ENCODE peak calls at places on chromosomes 11 and 22, in four cellular contexts. W is A549, Y is H1, C is tibial nerve. V is an unnamed sample.

GRCh38 chr11:7638710-7639642 is 34.3 kb downstream of the CYB5R2 start:
- DNase-seq in W (no peak), Y (no peak), C (peak; percentile 50), V (no peak)

GRCh38 chr11:35618497-35619029 is 303 bp downstream of the FJX1 start:
- DNase-seq in W (peak; percentile 50), Y (no peak), C (no peak), V (no peak)

GRCh38 chr11:32435947-32436750 is 810 bp upstream of the WT1 start:
- DNase-seq in W (no peak), Y (no peak), C (no peak), V (no peak)

GRCh38 chr11:133078591-133079179 is 453.6 kb downstream of the OPCML start:
- DNase-seq in W (peak; percentile 10), Y (no peak), C (peak; percentile 51), V (no peak)

GRCh38 chr11:75625970-75626691 is 42.7 kb downstream of the MAP6 start:
- DNase-seq in W (peak; percentile 43), Y (no peak), C (no peak), V (peak; percentile 80)

GRCh38 chr11:33515347-33515746 is 185.3 kb downstream of the C11orf91 start:
- DNase-seq in W (no peak), Y (no peak), C (no peak), V (no peak)

GRCh38 chr11:102120437-102120935 is 10.2 kb downstream of the YAP1 start:
- DNase-seq in W (peak; percentile 24), Y (no peak), C (no peak), V (no peak)

GRCh38 chr11:107496011-107496410 is 38.4 kb upstream of the CWF19L2 start:
- DNase-seq in W (no peak), Y (no peak), C (no peak), V (no peak)

GRCh38 chr22:39129081-39129480 is 23.4 kb downstream of the CBX7 start:
- DNase-seq in W (no peak), Y (no peak), C (no peak), V (no peak)

GRCh38 chr11:64903291-64903833 is 13.6 kb downstream of the ATG2A start:
- DNase-seq in W (no peak), Y (no peak), C (no peak), V (no peak)

GRCh38 chr11:94747136-94748110 is 20.7 kb upstream of the AMOTL1 start:
- DNase-seq in W (peak; percentile 49), Y (no peak), C (no peak), V (no peak)

GRCh38 chr11:7858001-7858400 is 61.3 kb upstream of the OR5P2 start:
- DNase-seq in W (no peak), Y (no peak), C (no peak), V (no peak)

GRCh38 chr11:128565881-128566280 is 21.5 kb downstream of the ETS1 start:
- DNase-seq in W (no peak), Y (no peak), C (no peak), V (no peak)

GRCh38 chr11:112396092-112396491 is 135.4 kb upstream of the PLET1 start:
- DNase-seq in W (no peak), Y (no peak), C (no peak), V (no peak)

GRCh38 chr22:19291580-19292261 is at the start of gene CLTCL1:
- DNase-seq in W (peak; percentile 59), Y (peak; percentile 13), C (peak; percentile 51), V (peak; percentile 89)

GRCh38 chr22:26648011-26648497 is 9.3 kb upstream of the MIAT start:
- DNase-seq in W (no peak), Y (peak; percentile 88), C (no peak), V (no peak)

GRCh38 chr11:62108017-62108750 is 15.6 kb upstream of the INCENP start:
- DNase-seq in W (peak; percentile 49), Y (peak; percentile 19), C (peak; percentile 43), V (peak; percentile 35)

GRCh38 chr11:108713076-108713790 is 48.4 kb downstream of the DDX10 start:
- DNase-seq in W (no peak), Y (no peak), C (no peak), V (no peak)

GRCh38 chr22:37552560-37553163 is 7.6 kb upstream of the CDC42EP1 start:
- DNase-seq in W (no peak), Y (no peak), C (no peak), V (no peak)

GRCh38 chr22:27213291-27213690 is 555.9 kb downstream of the MIAT start:
- DNase-seq in W (no peak), Y (no peak), C (no peak), V (no peak)

GRCh38 chr11:6397636-6398035 is 7.4 kb downstream of the SMPD1 start:
- DNase-seq in W (no peak), Y (no peak), C (no peak), V (peak; percentile 28)

GRCh38 chr22:38103641-38104040 is 6.8 kb downstream of the BAIAP2L2 start:
- DNase-seq in W (no peak), Y (no peak), C (no peak), V (no peak)

GRCh38 chr11:14259186-14259784 is 99.7 kb downstream of the RRAS2 start:
- DNase-seq in W (no peak), Y (no peak), C (no peak), V (peak; percentile 80)

GRCh38 chr11:59197990-59198389 is 14.7 kb downstream of the MPEG1 start:
- DNase-seq in W (no peak), Y (no peak), C (peak; percentile 58), V (peak; percentile 87)

GRCh38 chr22:27598792-27599191 is 202.8 kb downstream of the MN1 start:
- DNase-seq in W (no peak), Y (no peak), C (no peak), V (no peak)

GRCh38 chr22:32803020-32803758 is 1.7 kb downstream of the TIMP3 start:
- DNase-seq in W (no peak), Y (no peak), C (no peak), V (no peak)

GRCh38 chr11:68461284-68461861 is 821 bp downstream of the PPP6R3 start:
- DNase-seq in W (peak; percentile 43), Y (no peak), C (no peak), V (no peak)

GRCh38 chr11:74037309-74037708 is 28.4 kb upstream of the UCP3 start:
- DNase-seq in W (no peak), Y (no peak), C (no peak), V (no peak)

GRCh38 chr22:42976131-42976530 is 38.8 kb downstream of the PACSIN2 start:
- DNase-seq in W (no peak), Y (no peak), C (no peak), V (no peak)

GRCh38 chr11:35030716-35031213 is 108.2 kb upstream of the CD44 start:
- DNase-seq in W (peak; percentile 77), Y (no peak), C (peak; percentile 45), V (peak; percentile 73)

GRCh38 chr22:42937164-42937854 is 77.6 kb downstream of the PACSIN2 start:
- DNase-seq in W (peak; percentile 57), Y (no peak), C (no peak), V (no peak)

GRCh38 chr11:8793114-8793777 is 110.7 kb downstream of the RPL27A start:
- DNase-seq in W (no peak), Y (no peak), C (no peak), V (no peak)

DNA sequence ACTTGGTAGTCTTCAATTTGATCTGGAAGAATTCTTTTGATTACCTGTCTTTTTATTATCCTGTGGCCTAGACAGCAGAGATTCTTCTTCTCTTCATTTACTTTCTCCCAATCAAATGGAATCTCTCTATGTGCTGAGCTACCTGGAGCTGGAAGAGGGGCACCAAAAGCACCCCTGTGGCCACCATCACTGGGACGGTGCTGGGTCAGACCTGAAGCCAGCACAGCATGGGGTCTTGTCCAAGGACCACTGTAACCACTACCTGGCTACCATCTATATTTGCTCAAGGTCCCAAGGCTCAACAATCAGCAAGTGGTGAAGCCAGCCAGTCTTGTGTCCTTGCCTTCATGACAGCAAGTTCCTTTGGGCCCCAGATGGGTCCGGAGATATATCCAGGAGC is 186.6 kb downstream of the JRKL start:
- DNase-seq in W (no peak), Y (no peak), C (no peak), V (no peak)
- H3K4me3 ChIP-seq in W (no peak overlapping the region), Y (no peak overlapping the region), C (no peak overlapping the region), V (no peak overlapping the region)

DNA sequence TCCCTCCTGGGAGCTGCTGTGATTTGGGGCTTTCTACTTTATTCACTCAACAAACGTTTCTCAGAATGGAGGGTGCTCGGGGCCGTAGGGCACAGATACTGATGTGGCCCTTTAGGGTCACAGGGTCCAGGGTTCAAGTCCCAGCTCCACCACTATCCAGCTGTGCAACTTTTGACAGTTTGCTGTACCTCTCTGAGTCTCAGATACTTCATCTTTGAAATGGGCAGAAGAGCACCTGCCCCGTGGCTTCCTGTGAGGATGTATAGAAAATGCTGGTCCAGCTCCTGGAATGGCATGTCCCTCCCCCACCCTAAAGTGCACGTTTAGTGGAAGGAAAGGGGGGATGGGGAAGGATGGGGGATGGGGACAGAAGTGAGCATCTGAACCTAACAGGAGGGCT is 21.9 kb upstream of the PRR5 start:
- DNase-seq in W (no peak), Y (no peak), C (no peak), V (no peak)
- H3K4me1 ChIP-seq in W (peaks cover 33% of the 10 kb centered on the region), Y (peaks cover 16% of the 10 kb centered on the region), C (peaks cover 3% of the 10 kb centered on the region), V (peaks cover 6% of the 10 kb centered on the region)

DNA sequence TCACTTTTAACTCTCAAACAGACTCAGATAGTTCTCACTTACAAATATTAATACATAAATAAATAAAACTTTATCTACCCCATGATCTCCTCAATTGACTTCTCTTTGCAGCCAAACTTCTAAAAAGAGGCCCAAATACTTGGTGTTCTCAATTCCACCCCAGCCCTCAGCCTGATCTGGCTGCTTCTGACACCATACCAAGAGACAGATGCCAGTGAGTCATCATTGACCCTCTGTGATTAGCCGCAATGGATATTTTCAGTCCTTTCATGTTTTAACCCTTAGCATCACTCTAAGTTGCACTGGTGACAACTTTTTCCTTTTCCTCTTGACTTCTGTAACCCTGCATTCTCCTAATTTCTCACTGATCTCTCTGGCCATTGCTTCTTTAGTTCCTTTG is 184.1 kb upstream of the ARHGAP20 start:
- DNase-seq in W (no peak), Y (no peak), C (no peak), V (no peak)
- TF ChIP-seq EP300 in W (no peak), Y (no peak), C (no peak), V (no peak)

GRCh38 chr11:117933475-117933874 is 4.3 kb upstream of the TMPRSS13 start:
- DNase-seq in W (no peak), Y (no peak), C (no peak), V (no peak)

GRCh38 chr11:117931971-117932370 is 2.8 kb upstream of the TMPRSS13 start:
- DNase-seq in W (no peak), Y (no peak), C (no peak), V (no peak)

GRCh38 chr11:117931331-117931950 is 2.2 kb upstream of the TMPRSS13 start:
- DNase-seq in W (no peak), Y (no peak), C (no peak), V (no peak)

GRCh38 chr11:117932987-117933386 is 3.8 kb upstream of the TMPRSS13 start:
- DNase-seq in W (no peak), Y (no peak), C (no peak), V (no peak)

GRCh38 chr11:117932426-117932825 is 3.2 kb upstream of the TMPRSS13 start:
- DNase-seq in W (no peak), Y (no peak), C (no peak), V (no peak)
- H3K4me3 ChIP-seq in W (no peak overlapping the region), Y (no peak overlapping the region), C (no peak overlapping the region), V (no peak overlapping the region)

GRCh38 chr11:27350503-27350902 is 12.5 kb downstream of the CCDC34 start:
- DNase-seq in W (no peak), Y (no peak), C (no peak), V (no peak)
- H3K4me1 ChIP-seq in W (peaks cover 77% of the 10 kb centered on the region), Y (peaks cover 9% of the 10 kb centered on the region), C (no peaks in the 10 kb centered on the region), V (no peaks in the 10 kb centered on the region)

GRCh38 chr22:17313591-17313990 is 55.7 kb upstream of the CECR2 start:
- DNase-seq in W (no peak), Y (no peak), C (no peak), V (no peak)
- TF ChIP-seq EP300 in W (no peak), Y (no peak), C (no peak), V (no peak)

V was measured in upper lobe of left lung.